ENCODE peak calls at places on chromosomes 11 and 22, in six cellular contexts. M, G, O, W, P and R are unnamed samples.
A peak's percentile ranks its signal among the peaks of the same experiment; 100 is the strongest.

GRCh38 chr22:22940961-22941605 is 53.5 kb downstream of the IGLL5 start:
- DNase-seq in M (peak; percentile 37), G (no peak), O (no peak), W (no peak), P (no peak), R (no peak)

GRCh38 chr11:118911880-118912741 is 13.6 kb downstream of the BCL9L start:
- DNase-seq in M (peak; percentile 99), G (peak; percentile 62), O (no peak), W (peak; percentile 83), P (peak; percentile 99), R (peak; percentile 76)

GRCh38 chr22:39675907-39676306 is 105.4 kb downstream of the CACNA1I start:
- DNase-seq in M (no peak), G (no peak), O (no peak), W (no peak), P (no peak), R (no peak)

GRCh38 chr11:132123449-132123848 is 753.0 kb downstream of the NTM start:
- DNase-seq in M (no peak), G (no peak), O (no peak), W (no peak), P (no peak), R (no peak)

GRCh38 chr22:32855023-32855756 is 53.7 kb downstream of the TIMP3 start:
- DNase-seq in M (no peak), G (no peak), O (no peak), W (no peak), P (no peak), R (no peak)

GRCh38 chr22:27433585-27434190 is 367.9 kb downstream of the MN1 start:
- DNase-seq in M (peak; percentile 71), G (no peak), O (no peak), W (no peak), P (peak; percentile 41), R (no peak)

GRCh38 chr11:6405039-6405667 is 13.7 kb downstream of the APBB1 start:
- DNase-seq in M (peak; percentile 84), G (no peak), O (no peak), W (no peak), P (no peak), R (no peak)

GRCh38 chr22:45998638-45999378 is 21.8 kb upstream of the WNT7B start:
- DNase-seq in M (no peak), G (no peak), O (no peak), W (no peak), P (no peak), R (no peak)

GRCh38 chr11:99522467-99523173 is 501.9 kb downstream of the CNTN5 start:
- DNase-seq in M (no peak), G (no peak), O (no peak), W (no peak), P (no peak), R (no peak)

GRCh38 chr11:96361778-96362177 is 18.8 kb upstream of the MAML2 start:
- DNase-seq in M (no peak), G (no peak), O (no peak), W (no peak), P (peak; percentile 4), R (no peak)

GRCh38 chr22:50599816-50600454 is 658 bp upstream of the MAPK8IP2 start:
- DNase-seq in M (peak; percentile 80), G (no peak), O (no peak), W (peak; percentile 63), P (peak; percentile 8), R (peak; percentile 34)

GRCh38 chr11:85854212-85854556 is 999 bp upstream of the CCDC83 start:
- DNase-seq in M (no peak), G (no peak), O (no peak), W (no peak), P (no peak), R (no peak)

GRCh38 chr22:42160251-42160650 is 29.6 kb upstream of the CYP2D6 start:
- DNase-seq in M (no peak), G (no peak), O (no peak), W (no peak), P (no peak), R (no peak)

GRCh38 chr11:113664069-113664980 is 41.8 kb downstream of the TMPRSS5 start:
- DNase-seq in M (no peak), G (no peak), O (peak; percentile 57), W (no peak), P (peak; percentile 85), R (no peak)

GRCh38 chr11:65558785-65559509 is 788 bp upstream of the LTBP3 start:
- DNase-seq in M (no peak), G (no peak), O (no peak), W (no peak), P (no peak), R (no peak)

GRCh38 chr11:65529475-65530156 is 4.7 kb downstream of the SCYL1 start:
- DNase-seq in M (no peak), G (no peak), O (no peak), W (no peak), P (no peak), R (no peak)

GRCh38 chr11:30465623-30466022 is 120.5 kb downstream of the MPPED2 start:
- DNase-seq in M (no peak), G (no peak), O (no peak), W (no peak), P (no peak), R (no peak)

GRCh38 chr11:2108675-2109481 is 30.3 kb downstream of the IGF2 start:
- DNase-seq in M (no peak), G (no peak), O (no peak), W (peak; percentile 2), P (no peak), R (no peak)

GRCh38 chr11:119155733-119156492 is 7.1 kb downstream of the ABCG4 start:
- DNase-seq in M (peak; percentile 73), G (no peak), O (no peak), W (no peak), P (no peak), R (no peak)

GRCh38 chr22:43783777-43784176 is 28.3 kb downstream of the EFCAB6 start:
- DNase-seq in M (no peak), G (no peak), O (no peak), W (no peak), P (no peak), R (no peak)

GRCh38 chr11:72786305-72787261 is 7.3 kb downstream of the STARD10 start:
- DNase-seq in M (no peak), G (no peak), O (no peak), W (no peak), P (no peak), R (no peak)

GRCh38 chr11:86696004-86696403 is 23.6 kb upstream of the ME3 start:
- DNase-seq in M (no peak), G (no peak), O (peak; percentile 81), W (no peak), P (peak; percentile 86), R (no peak)

GRCh38 chr11:1271406-1271805 is 38.0 kb downstream of the TOLLIP start:
- DNase-seq in M (no peak), G (no peak), O (no peak), W (no peak), P (no peak), R (no peak)

GRCh38 chr11:88683024-88683423 is 345.5 kb upstream of the CTSC start:
- DNase-seq in M (no peak), G (no peak), O (no peak), W (no peak), P (no peak), R (no peak)

GRCh38 chr11:71252782-71253730 is 679 bp upstream of the SHANK2 start:
- DNase-seq in M (peak; percentile 88), G (no peak), O (peak; percentile 27), W (no peak), P (no peak), R (no peak)

GRCh38 chr22:20745177-20745576 is 28.7 kb upstream of the SERPIND1 start:
- DNase-seq in M (no peak), G (no peak), O (no peak), W (no peak), P (no peak), R (no peak)

GRCh38 chr22:23239429-23239828 is 59.1 kb downstream of the BCR start:
- DNase-seq in M (no peak), G (no peak), O (no peak), W (no peak), P (no peak), R (no peak)

GRCh38 chr22:32897400-32897799 is 95.9 kb downstream of the TIMP3 start:
- DNase-seq in M (peak; percentile 64), G (no peak), O (peak; percentile 57), W (no peak), P (peak; percentile 81), R (no peak)

GRCh38 chr11:79342686-79343085 is 98.1 kb downstream of the TENM4 start:
- DNase-seq in M (no peak), G (no peak), O (no peak), W (no peak), P (no peak), R (no peak)

GRCh38 chr22:31121403-31121802 is 1.4 kb upstream of the INPP5J start:
- DNase-seq in M (no peak), G (no peak), O (no peak), W (no peak), P (no peak), R (no peak)

GRCh38 chr22:32998373-32998772 is 59.8 kb downstream of the SYN3 start:
- DNase-seq in M (peak; percentile 8), G (no peak), O (no peak), W (no peak), P (no peak), R (no peak)

GRCh38 chr11:995752-996420 is 40.6 kb downstream of the MUC6 start:
- DNase-seq in M (no peak), G (no peak), O (no peak), W (no peak), P (no peak), R (no peak)